ENCODE peak calls at places on chromosomes 4 and X, in six cellular contexts. L is body of pancreas, B is A549, A is endothelial cell of umbilical vein, J is NB4, X is IMR-90. W is an unnamed sample.

GRCh38 chr4:60463846-60464502 is 736.2 kb upstream of the ADGRL3 start:
- DNase-seq in L (no peak), B (no peak), A (no peak), J (peak; percentile 41), X (no peak), W (no peak)

GRCh38 chrX:95156566-95156965 is 1482.6 kb downstream of the FAM133A start:
- DNase-seq in L (no peak), B (no peak), A (no peak), J (no peak), X (no peak), W (no peak)

GRCh38 chrX:13955975-13956374 is 73.7 kb downstream of the GEMIN8 start:
- DNase-seq in L (no peak), B (no peak), A (no peak), J (no peak), X (no peak), W (no peak)

GRCh38 chr4:3011456-3012220 is 48.3 kb downstream of the GRK4 start:
- DNase-seq in L (no peak), B (no peak), A (no peak), J (no peak), X (no peak), W (no peak)

GRCh38 chrX:80766916-80767315 is 42.8 kb downstream of the BRWD3 start:
- DNase-seq in L (no peak), B (no peak), A (no peak), J (no peak), X (no peak), W (no peak)

GRCh38 chr4:100240008-100240407 is 49.7 kb upstream of the DDIT4L start:
- DNase-seq in L (no peak), B (no peak), A (no peak), J (peak; percentile 63), X (no peak), W (no peak)

GRCh38 chr4:720111-720860 is 14.7 kb downstream of the PCGF3 start:
- DNase-seq in L (no peak), B (no peak), A (no peak), J (no peak), X (no peak), W (no peak)

GRCh38 chrX:39739585-39739984 is 358.2 kb downstream of the BCOR start:
- DNase-seq in L (no peak), B (no peak), A (no peak), J (no peak), X (no peak), W (no peak)

GRCh38 chr4:84691170-84691691 is 108.3 kb downstream of the CDS1 start:
- DNase-seq in L (no peak), B (peak; percentile 40), A (peak; percentile 76), J (peak; percentile 91), X (peak; percentile 94), W (no peak)

GRCh38 chrX:43664708-43665107 is 8.6 kb downstream of the MAOA start:
- DNase-seq in L (no peak), B (no peak), A (no peak), J (no peak), X (no peak), W (no peak)

GRCh38 chr4:7068883-7069282 is 1.0 kb upstream of the GRPEL1 start:
- DNase-seq in L (no peak), B (no peak), A (no peak), J (no peak), X (no peak), W (no peak)

GRCh38 chr4:72286185-72286584 is 254.4 kb downstream of the NPFFR2 start:
- DNase-seq in L (no peak), B (no peak), A (peak; percentile 10), J (peak; percentile 7), X (peak; percentile 12), W (no peak)

GRCh38 chr4:115851918-115852766 is 738.7 kb upstream of the NDST4 start:
- DNase-seq in L (peak; percentile 67), B (no peak), A (no peak), J (peak; percentile 71), X (no peak), W (no peak)

DNA sequence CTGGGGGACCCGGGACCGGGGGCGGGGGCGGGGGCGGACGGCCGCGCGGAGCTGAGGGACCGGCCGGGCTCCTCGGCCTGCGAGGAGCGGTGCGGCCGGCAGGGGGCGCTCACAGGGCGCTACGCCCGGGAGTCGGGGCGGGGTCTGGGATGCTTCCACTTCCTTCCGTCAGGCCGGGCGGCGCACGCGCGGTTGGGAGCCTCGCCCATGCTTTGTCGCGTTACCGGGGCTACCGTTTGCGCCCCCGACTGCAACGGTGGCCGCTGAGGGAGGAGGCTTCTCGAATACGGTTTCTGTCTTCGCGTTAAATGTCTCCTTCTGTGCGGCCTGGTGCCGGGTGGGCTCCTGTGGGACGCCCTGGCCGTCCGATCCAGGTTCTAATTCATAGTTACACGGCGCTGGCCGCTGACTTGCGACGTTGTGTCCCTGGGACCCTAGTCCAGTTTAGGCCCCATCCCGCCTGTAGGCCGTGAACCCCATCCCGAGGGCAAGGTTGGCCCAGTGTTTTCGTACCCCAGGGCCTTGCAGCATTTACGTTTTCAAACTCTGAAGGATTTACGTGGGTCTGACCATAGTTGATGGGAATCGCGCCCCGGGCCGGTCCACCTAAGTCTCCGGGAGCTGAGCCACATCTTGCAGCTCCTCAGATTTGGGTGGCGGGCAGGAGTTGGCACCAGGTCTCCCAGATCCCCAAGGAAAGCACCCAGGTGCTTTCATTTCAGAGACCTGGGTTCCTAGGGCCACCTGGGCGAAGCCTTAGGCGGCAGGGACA is 549 bp downstream of the MSL3 start:
- DNase-seq in L (peak; percentile 87), B (peak; percentile 70), A (peak; percentile 78), J (peak; percentile 83), X (peak; percentile 73), W (peak; percentile 97)
- TF ChIP-seq POLR2A in L (peak; percentile 52), B (peak; percentile 54), A (no peak), J (no peak), X (no peak), W (no peak)

GRCh38 chrX:153934473-153935325 is at the start of gene NAA10:
- DNase-seq in L (peak; percentile 74), B (peak; percentile 72), A (peak; percentile 62), J (peak; percentile 85), X (peak; percentile 63), W (no peak)
- TF ChIP-seq POLR2A in L (no peak), B (peak; percentile 63), A (no peak), J (peak; percentile 51), X (peak; percentile 44), W (no peak)

GRCh38 chr4:120922390-120923200 is at the start of gene PRDM5:
- DNase-seq in L (peak; percentile 65), B (peak; percentile 30), A (peak; percentile 52), J (no peak), X (peak; percentile 40), W (peak; percentile 88)

GRCh38 chr4:120919358-120919757 is 3.2 kb downstream of the PRDM5 start:
- DNase-seq in L (no peak), B (no peak), A (no peak), J (no peak), X (no peak), W (no peak)

GRCh38 chr4:120920666-120921065 is 1.9 kb downstream of the PRDM5 start:
- DNase-seq in L (no peak), B (no peak), A (no peak), J (no peak), X (no peak), W (no peak)

GRCh38 chr4:120923201-120923522 is 636 bp upstream of the PRDM5 start:
- DNase-seq in L (no peak), B (no peak), A (no peak), J (no peak), X (no peak), W (no peak)

GRCh38 chr4:120921456-120922389 is 803 bp downstream of the PRDM5 start:
- DNase-seq in L (peak; percentile 69), B (peak; percentile 45), A (peak; percentile 68), J (no peak), X (peak; percentile 68), W (peak; percentile 40)
- TF ChIP-seq POLR2A in L (peak; percentile 81), B (peak; percentile 78), A (peak; percentile 77), J (no peak), X (peak; percentile 71), W (no peak)

GRCh38 chr4:151325320-151326246 is at the start of gene SH3D19:
- DNase-seq in L (peak; percentile 68), B (peak; percentile 61), A (peak; percentile 91), J (no peak), X (peak; percentile 19), W (peak; percentile 93)
- TF ChIP-seq POLR2A in L (peak; percentile 63), B (peak; percentile 52), A (peak; percentile 30), J (no peak), X (no peak), W (no peak)

GRCh38 chrX:129779747-129780146 is at the start of gene SASH3:
- DNase-seq in L (no peak), B (no peak), A (no peak), J (peak; percentile 90), X (no peak), W (peak; percentile 24)

GRCh38 chrX:129779086-129779672 is 570 bp upstream of the SASH3 start:
- DNase-seq in L (no peak), B (no peak), A (no peak), J (no peak), X (no peak), W (no peak)

GRCh38 chrX:129780441-129781105 is 824 bp downstream of the SASH3 start:
- DNase-seq in L (no peak), B (no peak), A (no peak), J (no peak), X (no peak), W (no peak)

GRCh38 chrX:129773649-129774458 is 5.9 kb upstream of the SASH3 start:
- DNase-seq in L (no peak), B (no peak), A (no peak), J (peak; percentile 48), X (no peak), W (no peak)

GRCh38 chrX:129777218-129777768 is 2.5 kb upstream of the SASH3 start:
- DNase-seq in L (no peak), B (no peak), A (peak; percentile 44), J (peak; percentile 89), X (no peak), W (no peak)
- TF ChIP-seq POLR2A in L (no peak), B (no peak), A (no peak), J (peak; percentile 59), X (no peak), W (no peak)

DNA sequence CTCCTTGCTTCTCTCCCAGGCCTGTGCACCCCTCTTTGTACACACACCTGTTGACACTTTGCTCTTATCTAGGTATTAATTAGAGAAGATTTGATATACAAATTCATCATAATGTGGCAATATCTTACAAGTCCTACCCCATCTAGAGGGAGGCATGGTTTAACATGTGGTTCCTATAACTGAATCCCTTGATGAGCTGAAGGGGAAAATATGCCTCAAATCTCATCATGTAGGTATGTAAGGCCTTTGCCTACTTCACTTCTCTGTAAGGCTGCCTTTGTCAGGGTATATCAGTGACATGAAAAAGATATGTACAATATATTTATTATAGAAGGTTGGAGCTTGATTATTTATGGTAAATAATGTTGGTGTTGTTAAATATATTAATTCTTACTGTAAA is 31.9 kb downstream of the HTR2C start:
- DNase-seq in L (no peak), B (no peak), A (no peak), J (no peak), X (no peak), W (no peak)
- TF ChIP-seq POLR2A in L (no peak), B (no peak), A (no peak), J (no peak), X (no peak), W (no peak)

GRCh38 chrX:103629295-103630170 is 758 bp downstream of the TCEAL1 start:
- DNase-seq in L (peak; percentile 57), B (peak; percentile 31), A (peak; percentile 78), J (peak; percentile 22), X (peak; percentile 67), W (peak; percentile 89)
- TF ChIP-seq POLR2A in L (peak; percentile 67), B (peak; percentile 68), A (peak; percentile 82), J (no peak), X (no peak), W (no peak)

GRCh38 chr4:40749717-40750460 is at the start of gene NSUN7:
- DNase-seq in L (peak; percentile 92), B (peak; percentile 20), A (peak; percentile 10), J (peak; percentile 24), X (no peak), W (peak; percentile 30)
- TF ChIP-seq POLR2A in L (peak; percentile 78), B (no peak), A (no peak), J (no peak), X (no peak), W (no peak)